ENCODE peak calls at places on chromosome 5, in five cellular contexts. Z is esophagus squamous epithelium, V is psoas muscle, R is HCT116, C is pancreas. J is an unnamed sample.

GRCh38 chr5:132095077-132095744 is 21.6 kb downstream of the CSF2 start:
- DNase-seq in R (no peak), Z (no peak), V (no peak), C (no peak), J (peak; percentile 41)

GRCh38 chr5:76274566-76274965 is 128.5 kb upstream of the IQGAP2 start:
- DNase-seq in R (no peak), C (no peak), V (no peak), Z (no peak), J (no peak)

GRCh38 chr5:10453564-10453963 is 11.9 kb downstream of the ROPN1L start:
- DNase-seq in Z (no peak), R (no peak), C (no peak), V (no peak), J (no peak)

GRCh38 chr5:69528015-69528414 is 32.0 kb upstream of the GTF2H2C start:
- DNase-seq in R (peak; percentile 27), Z (no peak), C (no peak), V (no peak), J (no peak)

GRCh38 chr5:112077180-112077579 is 320.2 kb upstream of the NREP start:
- DNase-seq in R (no peak), C (no peak), Z (no peak), V (no peak), J (no peak)

GRCh38 chr5:177094224-177095087 is 7.7 kb downstream of the FGFR4 start:
- DNase-seq in R (no peak), C (peak; percentile 55), V (peak; percentile 91), Z (no peak), J (peak; percentile 71)

GRCh38 chr5:150345716-150346115 is 11.8 kb upstream of the TCOF1 start:
- DNase-seq in V (no peak), C (no peak), Z (no peak), R (no peak), J (no peak)

GRCh38 chr5:11076945-11077613 is 316.0 kb upstream of the DAP start:
- DNase-seq in R (no peak), C (no peak), Z (no peak), V (no peak), J (no peak)

GRCh38 chr5:143886621-143887301 is 74.8 kb downstream of the HMHB1 start:
- DNase-seq in R (no peak), C (no peak), Z (no peak), V (no peak), J (no peak)

GRCh38 chr5:14131855-14132503 is 11.2 kb upstream of the TRIO start:
- DNase-seq in V (no peak), R (no peak), Z (no peak), C (no peak), J (no peak)

DNA sequence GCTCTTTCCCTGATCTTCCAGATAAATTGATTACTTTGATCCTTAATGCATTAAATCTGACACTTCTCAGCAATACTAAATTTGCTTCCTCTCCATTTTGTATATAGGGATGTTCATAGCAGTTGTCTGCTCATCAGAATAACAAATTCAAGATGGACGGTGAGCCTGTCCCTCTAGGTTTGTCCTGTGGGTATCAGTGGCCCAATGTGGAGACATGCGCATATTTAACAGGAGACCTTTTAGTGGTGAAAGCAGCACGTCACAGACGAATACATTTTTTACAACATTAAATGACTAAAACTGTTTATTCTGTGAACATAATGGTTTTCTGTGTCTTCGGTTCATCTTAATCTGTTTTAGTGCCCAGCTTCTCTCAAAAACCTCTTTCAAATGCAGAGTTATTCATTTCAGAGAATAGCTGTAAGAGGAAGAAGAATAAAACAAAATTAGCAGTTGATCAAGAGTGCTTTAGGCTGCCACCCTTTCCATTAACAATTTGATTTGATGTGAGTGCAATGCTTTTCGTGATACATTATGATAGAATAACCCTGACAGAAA is 1970.4 kb upstream of the WWC1 start:
- DNase-seq in V (no peak), Z (no peak), R (no peak), C (no peak), J (no peak)
- H3K4me1 ChIP-seq in V (no peaks in the 10 kb centered on the region), Z (no peaks in the 10 kb centered on the region), R (no peaks in the 10 kb centered on the region), C (no peaks in the 10 kb centered on the region), J (no peaks in the 10 kb centered on the region)

GRCh38 chr5:110055301-110055700 is 365.6 kb downstream of the MAN2A1 start:
- DNase-seq in V (no peak), R (no peak), C (no peak), Z (no peak), J (no peak)

GRCh38 chr5:110056580-110057114 is 366.9 kb downstream of the MAN2A1 start:
- DNase-seq in V (no peak), Z (no peak), R (no peak), C (no peak), J (no peak)

GRCh38 chr5:110053205-110053604 is 363.5 kb downstream of the MAN2A1 start:
- DNase-seq in Z (no peak), C (no peak), R (no peak), V (no peak), J (no peak)

GRCh38 chr5:110053824-110054223 is 364.1 kb downstream of the MAN2A1 start:
- DNase-seq in C (no peak), V (no peak), Z (no peak), R (no peak), J (no peak)

GRCh38 chr5:110054240-110054639 is 364.5 kb downstream of the MAN2A1 start:
- DNase-seq in V (no peak), R (peak; percentile 1), C (no peak), Z (peak; percentile 4), J (no peak)
- H3K4me1 ChIP-seq in V (no peaks in the 10 kb centered on the region), R (no peaks in the 10 kb centered on the region), C (no peaks in the 10 kb centered on the region), Z (peaks cover 38% of the 10 kb centered on the region), J (peaks cover 7% of the 10 kb centered on the region)

DNA sequence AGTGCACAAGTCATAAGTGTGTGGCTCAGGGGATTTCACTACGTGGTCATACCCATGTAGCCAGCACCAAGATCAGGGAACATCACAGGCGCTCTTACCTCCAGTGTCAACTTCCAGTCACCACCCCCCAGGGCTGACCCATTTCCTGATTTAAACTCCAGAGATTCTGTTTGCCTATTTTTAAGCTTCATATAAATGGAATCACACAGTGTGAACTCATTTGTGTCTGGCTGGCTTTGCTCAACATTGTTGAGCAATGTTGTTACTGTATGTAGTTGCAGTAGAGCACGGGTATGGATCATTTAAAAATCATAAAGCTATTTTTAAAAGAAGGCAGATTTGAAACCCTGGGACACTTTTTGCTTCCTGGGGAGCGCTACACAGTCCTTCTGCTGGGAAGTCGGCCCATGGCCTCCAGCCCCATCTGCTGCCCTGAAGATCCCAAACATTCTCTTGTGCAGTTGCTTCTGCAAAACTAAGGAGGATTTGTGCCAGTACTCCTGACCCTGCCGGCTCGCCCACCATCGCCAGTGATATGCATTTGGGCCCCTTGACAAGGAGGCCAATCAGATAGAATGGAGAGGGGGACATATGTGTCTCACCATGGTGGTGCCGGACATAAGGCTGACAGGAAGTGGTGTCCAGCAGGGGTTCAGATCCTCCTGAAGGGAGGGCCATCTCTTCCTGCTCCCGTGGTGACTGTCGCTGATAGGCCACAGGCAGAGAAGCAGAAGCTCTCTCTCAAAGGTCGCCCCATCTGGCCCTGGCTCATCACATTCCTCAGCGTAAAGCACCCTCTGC is 13.3 kb downstream of the DCANP1 start:
- DNase-seq in V (peak; percentile 75), Z (no peak), R (no peak), C (no peak), J (no peak)
- H3K4me1 ChIP-seq in V (peaks cover 34% of the 10 kb centered on the region), Z (peaks cover 8% of the 10 kb centered on the region), R (peaks cover 10% of the 10 kb centered on the region), C (no peaks in the 10 kb centered on the region), J (peaks cover 27% of the 10 kb centered on the region)

DNA sequence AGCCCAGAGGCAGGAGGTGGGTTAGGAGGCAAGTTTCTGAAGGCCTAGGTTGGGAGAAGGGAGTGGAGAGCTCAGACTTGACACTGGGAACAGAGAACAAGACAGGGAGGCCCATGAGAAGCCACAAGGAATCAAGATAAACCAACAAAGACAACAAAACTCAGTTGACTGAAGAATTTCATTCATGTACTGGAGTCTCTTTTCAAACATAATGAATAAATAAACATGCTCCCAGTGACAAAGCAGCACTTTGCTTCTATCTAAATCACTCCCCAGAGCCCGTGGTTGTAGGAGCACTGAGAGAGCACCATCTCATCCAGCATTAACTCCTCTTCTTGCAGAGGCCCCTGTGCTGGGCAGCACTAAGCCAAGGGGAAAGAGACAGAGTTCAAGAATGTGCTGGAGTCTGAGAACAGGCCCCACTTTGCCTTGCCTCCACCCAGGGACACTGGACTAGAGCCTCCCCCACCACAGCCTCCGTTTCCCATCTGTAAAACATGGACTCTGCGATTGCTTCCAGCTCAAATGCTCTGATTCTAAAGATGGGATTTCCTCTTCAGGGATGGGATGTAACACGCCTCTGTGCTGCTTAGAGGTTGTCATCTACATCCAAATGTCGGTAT is 282.0 kb downstream of the SPOCK1 start:
- DNase-seq in R (no peak), V (no peak), Z (no peak), C (no peak), J (no peak)
- H3K4me1 ChIP-seq in R (no peaks in the 10 kb centered on the region), V (peaks cover 9% of the 10 kb centered on the region), Z (peaks cover 17% of the 10 kb centered on the region), C (peaks cover 60% of the 10 kb centered on the region), J (no peaks in the 10 kb centered on the region)

GRCh38 chr5:2757563-2758311 is 6.3 kb upstream of the IRX2 start:
- DNase-seq in V (no peak), C (no peak), R (no peak), Z (no peak), J (peak; percentile 77)

GRCh38 chr5:2758632-2759031 is 7.2 kb upstream of the IRX2 start:
- DNase-seq in Z (no peak), R (no peak), V (no peak), C (no peak), J (no peak)

GRCh38 chr5:2756764-2757163 is 5.3 kb upstream of the IRX2 start:
- DNase-seq in R (no peak), Z (no peak), V (no peak), C (no peak), J (no peak)

GRCh38 chr5:2759696-2760461 is 8.4 kb upstream of the IRX2 start:
- DNase-seq in V (no peak), R (no peak), C (no peak), Z (no peak), J (no peak)

GRCh38 chr5:2759091-2759490 is 7.6 kb upstream of the IRX2 start:
- DNase-seq in Z (no peak), R (no peak), C (no peak), V (no peak), J (no peak)
- H3K4me1 ChIP-seq in Z (peaks cover 37% of the 10 kb centered on the region), R (no peaks in the 10 kb centered on the region), C (peaks cover 6% of the 10 kb centered on the region), V (no peaks in the 10 kb centered on the region), J (peaks cover 13% of the 10 kb centered on the region)

GRCh38 chr5:88827997-88828396 is 55.0 kb downstream of the MEF2C start:
- DNase-seq in Z (no peak), R (no peak), V (no peak), C (no peak), J (no peak)
- H3K4me1 ChIP-seq in Z (peaks cover 46% of the 10 kb centered on the region), R (peaks cover 34% of the 10 kb centered on the region), V (peaks cover 100% of the 10 kb centered on the region), C (peaks cover 9% of the 10 kb centered on the region), J (peaks cover 77% of the 10 kb centered on the region)

GRCh38 chr5:8097146-8097545 is 228.2 kb downstream of the MTRR start:
- DNase-seq in R (no peak), V (no peak), Z (no peak), C (no peak), J (no peak)

GRCh38 chr5:8098044-8098443 is 229.1 kb downstream of the MTRR start:
- DNase-seq in C (no peak), R (no peak), V (no peak), Z (no peak), J (no peak)

GRCh38 chr5:8102714-8103113 is 233.8 kb downstream of the MTRR start:
- DNase-seq in V (no peak), R (no peak), Z (no peak), C (no peak), J (no peak)
- H3K4me1 ChIP-seq in V (no peaks in the 10 kb centered on the region), R (no peaks in the 10 kb centered on the region), Z (no peaks in the 10 kb centered on the region), C (no peaks in the 10 kb centered on the region), J (no peaks in the 10 kb centered on the region)